ENCODE peak calls at places on chromosomes 11 and 22, in nine cellular contexts. T, X, D, M, E, Q, R, L and B are unnamed samples.

GRCh38 chr11:32448232-32448631 is 12.9 kb upstream of the WT1 start:
- DNase-seq in D (no peak), M (no peak), X (no peak), E (no peak), R (no peak), T (no peak), Q (no peak), L (no peak), B (no peak)

GRCh38 chr22:33605201-33605600 is 315.1 kb downstream of the LARGE1 start:
- DNase-seq in X (no peak), E (no peak), D (no peak), L (no peak), R (no peak), T (no peak), Q (no peak), M (no peak), B (no peak)

GRCh38 chr11:37109205-37109585 is 511.2 kb upstream of the RAG2 start:
- DNase-seq in T (no peak), L (no peak), Q (no peak), X (no peak), M (no peak), D (no peak), E (no peak), R (no peak), B (no peak)

GRCh38 chr11:70786021-70786665 is 387.8 kb downstream of the CTTN start:
- DNase-seq in T (peak; percentile 48), Q (no peak), E (no peak), X (no peak), L (no peak), R (no peak), M (no peak), D (no peak), B (no peak)

GRCh38 chr11:133021503-133021902 is 510.8 kb downstream of the OPCML start:
- DNase-seq in X (no peak), Q (no peak), M (no peak), T (no peak), D (no peak), E (no peak), L (no peak), R (no peak), B (no peak)

GRCh38 chr22:23781065-23781464 is 5.7 kb upstream of the SMARCB1 start:
- DNase-seq in E (no peak), Q (no peak), R (no peak), D (no peak), L (no peak), T (no peak), X (no peak), M (no peak), B (no peak)

GRCh38 chr11:92192141-92192540 is 32.5 kb upstream of the FAT3 start:
- DNase-seq in T (no peak), R (no peak), L (no peak), D (no peak), Q (no peak), M (no peak), E (no peak), X (no peak), B (no peak)

GRCh38 chr11:4092031-4092430 is 2.6 kb upstream of the RRM1 start:
- DNase-seq in E (no peak), X (no peak), R (no peak), T (no peak), M (no peak), Q (peak; percentile 14), D (no peak), L (no peak), B (no peak)

GRCh38 chr11:128029219-128029722 is 558.1 kb downstream of the ETS1 start:
- DNase-seq in D (no peak), X (no peak), R (no peak), M (no peak), T (no peak), E (no peak), L (no peak), Q (no peak), B (no peak)

GRCh38 chr11:23336961-23337360 is 476.7 kb upstream of the CCDC179 start:
- DNase-seq in M (no peak), T (no peak), E (no peak), R (no peak), D (no peak), L (no peak), Q (no peak), X (no peak), B (no peak)

GRCh38 chr11:127639916-127640315 is 639.3 kb upstream of the KIRREL3 start:
- DNase-seq in T (no peak), Q (no peak), X (no peak), L (no peak), M (no peak), E (no peak), D (no peak), R (no peak), B (no peak)

GRCh38 chr11:12680246-12680939 is 6.2 kb downstream of the TEAD1 start:
- DNase-seq in L (no peak), X (peak; percentile 86), R (no peak), M (peak; percentile 66), E (peak; percentile 81), Q (no peak), T (peak; percentile 90), D (no peak), B (peak; percentile 76)

GRCh38 chr22:48342732-48343131 is 1484.9 kb downstream of the BRD1 start:
- DNase-seq in T (no peak), R (no peak), X (no peak), M (no peak), E (no peak), D (no peak), L (no peak), Q (no peak), B (no peak)

GRCh38 chr22:37371491-37371890 is 55.8 kb downstream of the ELFN2 start:
- DNase-seq in L (no peak), M (no peak), E (no peak), T (no peak), R (no peak), X (no peak), D (no peak), Q (no peak), B (no peak)

GRCh38 chr11:1193326-1194230 is 29.3 kb upstream of the MUC5B start:
- DNase-seq in M (no peak), T (no peak), L (no peak), R (no peak), X (no peak), E (peak; percentile 11), Q (no peak), D (no peak), B (peak; percentile 67)

GRCh38 chr11:7548659-7549283 is 35.0 kb downstream of the PPFIBP2 start:
- DNase-seq in T (peak; percentile 73), Q (peak; percentile 2), L (no peak), R (no peak), E (peak; percentile 75), M (no peak), D (no peak), X (no peak), B (no peak)

GRCh38 chr11:122439911-122440782 is 215.4 kb upstream of the UBASH3B start:
- DNase-seq in T (peak; percentile 6), M (peak; percentile 7), Q (no peak), R (no peak), D (no peak), E (peak; percentile 77), X (no peak), L (no peak), B (no peak)

GRCh38 chr22:25940479-25940878 is 198.5 kb downstream of the MYO18B start:
- DNase-seq in T (no peak), D (no peak), X (no peak), M (no peak), E (no peak), R (no peak), L (no peak), Q (no peak), B (no peak)

GRCh38 chr11:100686476-100686875 is 612 bp upstream of the ARHGAP42 start:
- DNase-seq in L (no peak), R (no peak), M (no peak), D (no peak), Q (no peak), T (no peak), E (peak; percentile 27), X (no peak), B (no peak)

GRCh38 chr11:61777234-61778090 is 14.9 kb downstream of the TMEM258 start:
- DNase-seq in T (peak; percentile 47), R (peak; percentile 34), E (peak; percentile 89), M (no peak), X (no peak), D (peak; percentile 45), L (no peak), Q (peak; percentile 74), B (no peak)

GRCh38 chr11:111344032-111344431 is 35.0 kb downstream of the POU2AF1 start:
- DNase-seq in T (no peak), D (no peak), R (no peak), Q (no peak), M (no peak), X (peak; percentile 65), L (no peak), E (no peak), B (no peak)

GRCh38 chr22:30934053-30934452 is 34.5 kb downstream of the MORC2 start:
- DNase-seq in T (no peak), D (no peak), M (no peak), L (no peak), Q (no peak), E (no peak), X (no peak), R (no peak), B (no peak)

GRCh38 chr11:113992459-113993105 is 17.7 kb downstream of the HTR3A start:
- DNase-seq in X (peak; percentile 35), D (no peak), L (no peak), Q (no peak), M (no peak), R (no peak), E (peak; percentile 32), T (no peak), B (no peak)

GRCh38 chr22:38924197-38924952 is 33.0 kb upstream of the APOBEC3A start:
- DNase-seq in Q (no peak), T (peak; percentile 85), D (no peak), E (no peak), M (peak; percentile 26), X (peak; percentile 89), L (no peak), R (no peak), B (no peak)

GRCh38 chr11:2273771-2274170 is 3.4 kb upstream of the ASCL2 start:
- DNase-seq in X (no peak), L (peak; percentile 5), M (no peak), Q (no peak), E (no peak), R (no peak), T (no peak), D (no peak), B (no peak)

GRCh38 chr11:78414321-78415051 is 3.1 kb downstream of the GAB2 start:
- DNase-seq in T (no peak), D (no peak), M (no peak), R (no peak), L (no peak), E (no peak), Q (no peak), X (no peak), B (no peak)

GRCh38 chr11:127612602-127613001 is 612.0 kb upstream of the KIRREL3 start:
- DNase-seq in L (no peak), D (no peak), X (no peak), R (no peak), M (no peak), T (no peak), E (no peak), Q (no peak), B (no peak)

GRCh38 chr11:83051760-83052671 is 19.7 kb downstream of the RAB30 start:
- DNase-seq in T (no peak), D (no peak), L (no peak), E (no peak), X (no peak), M (peak; percentile 96), R (no peak), Q (no peak), B (no peak)

GRCh38 chr22:37817705-37818311 is 5.4 kb upstream of the GALR3 start:
- DNase-seq in T (peak; percentile 92), Q (peak; percentile 80), M (peak; percentile 67), L (peak; percentile 85), E (peak; percentile 96), X (peak; percentile 79), R (peak; percentile 69), D (peak; percentile 71), B (peak; percentile 91)

GRCh38 chr11:35173011-35173511 is 34.1 kb downstream of the CD44 start:
- DNase-seq in T (peak; percentile 41), R (no peak), Q (no peak), D (no peak), X (peak; percentile 48), E (no peak), M (no peak), L (no peak), B (no peak)